ENCODE peak calls at places on chromosome 5, in six cellular contexts. One of them, this sample, is unnamed.

GRCh38 chr5:76363385-76364261 is 39.5 kb upstream of the IQGAP2 start:
- DNase-seq in CD4-positive, alpha-beta T cell: no peak
- DNase-seq in EL: no peak
- DNase-seq in PC-9: no peak
- DNase-seq in stimulated activated CD8-positive, alpha-beta memory T cell treated with anti-CD3 and anti-CD28 coated beads, Interleukin-4, amount 100 ng/mL, for 1 hour: no peak
- DNase-seq in foreskin fibroblast: no peak
- DNase-seq in this sample: no peak

GRCh38 chr5:149381986-149382338 is 2.9 kb upstream of the IL17B start:
- DNase-seq in CD4-positive, alpha-beta T cell: peak
- DNase-seq in EL: peak
- DNase-seq in PC-9: peak
- DNase-seq in stimulated activated CD8-positive, alpha-beta memory T cell treated with anti-CD3 and anti-CD28 coated beads, Interleukin-4, amount 100 ng/mL, for 1 hour: peak
- DNase-seq in foreskin fibroblast: peak
- DNase-seq in this sample: peak

GRCh38 chr5:73204302-73204701 is 31.3 kb downstream of the TMEM174 start:
- DNase-seq in CD4-positive, alpha-beta T cell: no peak
- DNase-seq in EL: no peak
- DNase-seq in PC-9: no peak
- DNase-seq in stimulated activated CD8-positive, alpha-beta memory T cell treated with anti-CD3 and anti-CD28 coated beads, Interleukin-4, amount 100 ng/mL, for 1 hour: no peak
- DNase-seq in foreskin fibroblast: no peak
- DNase-seq in this sample: no peak

GRCh38 chr5:159051431-159052281 is 48.1 kb downstream of the EBF1 start:
- DNase-seq in CD4-positive, alpha-beta T cell: no peak
- DNase-seq in EL: peak
- DNase-seq in PC-9: no peak
- DNase-seq in stimulated activated CD8-positive, alpha-beta memory T cell treated with anti-CD3 and anti-CD28 coated beads, Interleukin-4, amount 100 ng/mL, for 1 hour: no peak
- DNase-seq in foreskin fibroblast: peak
- DNase-seq in this sample: peak

GRCh38 chr5:124481419-124481818 is 265.0 kb downstream of the ZNF608 start:
- DNase-seq in CD4-positive, alpha-beta T cell: no peak
- DNase-seq in EL: no peak
- DNase-seq in PC-9: no peak
- DNase-seq in stimulated activated CD8-positive, alpha-beta memory T cell treated with anti-CD3 and anti-CD28 coated beads, Interleukin-4, amount 100 ng/mL, for 1 hour: no peak
- DNase-seq in foreskin fibroblast: no peak
- DNase-seq in this sample: no peak

GRCh38 chr5:151079838-151080619 is 805 bp downstream of the TNIP1 start:
- DNase-seq in CD4-positive, alpha-beta T cell: no peak
- DNase-seq in EL: peak
- DNase-seq in PC-9: no peak
- DNase-seq in stimulated activated CD8-positive, alpha-beta memory T cell treated with anti-CD3 and anti-CD28 coated beads, Interleukin-4, amount 100 ng/mL, for 1 hour: no peak
- DNase-seq in foreskin fibroblast: peak
- DNase-seq in this sample: no peak

GRCh38 chr5:66958126-66958983 is 238.2 kb downstream of the CD180 start:
- DNase-seq in CD4-positive, alpha-beta T cell: no peak
- DNase-seq in EL: peak
- DNase-seq in PC-9: no peak
- DNase-seq in stimulated activated CD8-positive, alpha-beta memory T cell treated with anti-CD3 and anti-CD28 coated beads, Interleukin-4, amount 100 ng/mL, for 1 hour: no peak
- DNase-seq in foreskin fibroblast: peak
- DNase-seq in this sample: no peak

GRCh38 chr5:159099049-159099760 is 511 bp downstream of the EBF1 start:
- DNase-seq in CD4-positive, alpha-beta T cell: peak
- DNase-seq in EL: peak
- DNase-seq in PC-9: no peak
- DNase-seq in stimulated activated CD8-positive, alpha-beta memory T cell treated with anti-CD3 and anti-CD28 coated beads, Interleukin-4, amount 100 ng/mL, for 1 hour: no peak
- DNase-seq in foreskin fibroblast: peak
- DNase-seq in this sample: peak

GRCh38 chr5:134957920-134958608 is 9.6 kb upstream of the CATSPER3 start:
- DNase-seq in CD4-positive, alpha-beta T cell: no peak
- DNase-seq in EL: no peak
- DNase-seq in PC-9: no peak
- DNase-seq in stimulated activated CD8-positive, alpha-beta memory T cell treated with anti-CD3 and anti-CD28 coated beads, Interleukin-4, amount 100 ng/mL, for 1 hour: no peak
- DNase-seq in foreskin fibroblast: no peak
- DNase-seq in this sample: no peak

GRCh38 chr5:137336161-137336560 is 163.0 kb downstream of the SPOCK1 start:
- DNase-seq in CD4-positive, alpha-beta T cell: no peak
- DNase-seq in EL: no peak
- DNase-seq in PC-9: no peak
- DNase-seq in stimulated activated CD8-positive, alpha-beta memory T cell treated with anti-CD3 and anti-CD28 coated beads, Interleukin-4, amount 100 ng/mL, for 1 hour: no peak
- DNase-seq in foreskin fibroblast: no peak
- DNase-seq in this sample: no peak

GRCh38 chr5:72509401-72509800 is 2.2 kb upstream of the ZNF366 start:
- DNase-seq in CD4-positive, alpha-beta T cell: no peak
- DNase-seq in EL: no peak
- DNase-seq in PC-9: no peak
- DNase-seq in stimulated activated CD8-positive, alpha-beta memory T cell treated with anti-CD3 and anti-CD28 coated beads, Interleukin-4, amount 100 ng/mL, for 1 hour: no peak
- DNase-seq in foreskin fibroblast: no peak
- DNase-seq in this sample: no peak

GRCh38 chr5:9557696-9558095 is 11.8 kb upstream of the SEMA5A start:
- DNase-seq in CD4-positive, alpha-beta T cell: no peak
- DNase-seq in EL: peak
- DNase-seq in PC-9: no peak
- DNase-seq in stimulated activated CD8-positive, alpha-beta memory T cell treated with anti-CD3 and anti-CD28 coated beads, Interleukin-4, amount 100 ng/mL, for 1 hour: no peak
- DNase-seq in foreskin fibroblast: peak
- DNase-seq in this sample: no peak

GRCh38 chr5:68141494-68141893 is 74.1 kb upstream of the PIK3R1 start:
- DNase-seq in CD4-positive, alpha-beta T cell: no peak
- DNase-seq in EL: peak
- DNase-seq in PC-9: no peak
- DNase-seq in stimulated activated CD8-positive, alpha-beta memory T cell treated with anti-CD3 and anti-CD28 coated beads, Interleukin-4, amount 100 ng/mL, for 1 hour: no peak
- DNase-seq in foreskin fibroblast: peak
- DNase-seq in this sample: no peak

GRCh38 chr5:41835625-41836024 is 34.6 kb downstream of the OXCT1 start:
- DNase-seq in CD4-positive, alpha-beta T cell: no peak
- DNase-seq in EL: peak
- DNase-seq in PC-9: peak
- DNase-seq in stimulated activated CD8-positive, alpha-beta memory T cell treated with anti-CD3 and anti-CD28 coated beads, Interleukin-4, amount 100 ng/mL, for 1 hour: no peak
- DNase-seq in foreskin fibroblast: peak
- DNase-seq in this sample: peak

GRCh38 chr5:78647838-78648358 is 674 bp downstream of the LHFPL2 start:
- DNase-seq in CD4-positive, alpha-beta T cell: no peak
- DNase-seq in EL: peak
- DNase-seq in PC-9: peak
- DNase-seq in stimulated activated CD8-positive, alpha-beta memory T cell treated with anti-CD3 and anti-CD28 coated beads, Interleukin-4, amount 100 ng/mL, for 1 hour: no peak
- DNase-seq in foreskin fibroblast: peak
- DNase-seq in this sample: no peak

This sample was measured in nephron progenitor cell.